ENCODE peak calls at places on chromosomes 7 and 10, in six cellular contexts. One of them, this sample, is unnamed.

GRCh38 chr10:104707602-104708160 is 66.6 kb downstream of the SORCS3 start:
- DNase-seq in AG09319: no peak
- DNase-seq in fibroblast of lung: no peak
- DNase-seq in AG09309: no peak
- DNase-seq in GM13977: no peak
- DNase-seq in CD4-positive, alpha-beta T cell: no peak
- DNase-seq in this sample: no peak

GRCh38 chr10:131653550-131654470 is 247.0 kb upstream of the PPP2R2D start:
- DNase-seq in CD4-positive, alpha-beta T cell: no peak
- DNase-seq in GM13977: no peak
- DNase-seq in fibroblast of lung: no peak
- DNase-seq in AG09309: no peak
- DNase-seq in AG09319: no peak
- DNase-seq in this sample: no peak

GRCh38 chr7:86444245-86444644 is 199.5 kb upstream of the GRM3 start:
- DNase-seq in CD4-positive, alpha-beta T cell: no peak
- DNase-seq in AG09309: no peak
- DNase-seq in GM13977: no peak
- DNase-seq in fibroblast of lung: no peak
- DNase-seq in AG09319: no peak
- DNase-seq in this sample: no peak

GRCh38 chr10:23534328-23534727 is 95.5 kb downstream of the OTUD1 start:
- DNase-seq in fibroblast of lung: no peak
- DNase-seq in AG09319: no peak
- DNase-seq in CD4-positive, alpha-beta T cell: no peak
- DNase-seq in GM13977: no peak
- DNase-seq in AG09309: no peak
- DNase-seq in this sample: no peak

GRCh38 chr7:12685550-12685949 is 1.9 kb upstream of the ARL4A start:
- DNase-seq in GM13977: no peak
- DNase-seq in AG09319: no peak
- DNase-seq in AG09309: no peak
- DNase-seq in CD4-positive, alpha-beta T cell: peak
- DNase-seq in fibroblast of lung: peak
- DNase-seq in this sample: no peak

GRCh38 chr10:75440271-75440793 is 8.9 kb downstream of the LRMDA start:
- DNase-seq in fibroblast of lung: no peak
- DNase-seq in AG09309: no peak
- DNase-seq in CD4-positive, alpha-beta T cell: no peak
- DNase-seq in GM13977: no peak
- DNase-seq in AG09319: no peak
- DNase-seq in this sample: no peak

GRCh38 chr7:2516194-2516555 is 3.4 kb upstream of the LFNG start:
- DNase-seq in fibroblast of lung: no peak
- DNase-seq in AG09309: no peak
- DNase-seq in CD4-positive, alpha-beta T cell: no peak
- DNase-seq in GM13977: no peak
- DNase-seq in AG09319: no peak
- DNase-seq in this sample: no peak

GRCh38 chr10:3141361-3142005 is 31.1 kb downstream of the PITRM1 start:
- DNase-seq in CD4-positive, alpha-beta T cell: no peak
- DNase-seq in GM13977: no peak
- DNase-seq in AG09309: no peak
- DNase-seq in AG09319: no peak
- DNase-seq in fibroblast of lung: peak
- DNase-seq in this sample: no peak

GRCh38 chr10:89425000-89425399 is 10.6 kb downstream of the IFIT5 start:
- DNase-seq in AG09309: no peak
- DNase-seq in fibroblast of lung: no peak
- DNase-seq in AG09319: no peak
- DNase-seq in CD4-positive, alpha-beta T cell: no peak
- DNase-seq in GM13977: no peak
- DNase-seq in this sample: no peak

GRCh38 chr10:89421018-89421476 is 6.7 kb downstream of the IFIT5 start:
- DNase-seq in CD4-positive, alpha-beta T cell: no peak
- DNase-seq in AG09309: no peak
- DNase-seq in GM13977: no peak
- DNase-seq in fibroblast of lung: no peak
- DNase-seq in AG09319: no peak
- DNase-seq in this sample: no peak

GRCh38 chr10:89428873-89429272 is 14.5 kb downstream of the IFIT5 start:
- DNase-seq in fibroblast of lung: peak
- DNase-seq in CD4-positive, alpha-beta T cell: no peak
- DNase-seq in GM13977: no peak
- DNase-seq in AG09319: no peak
- DNase-seq in AG09309: no peak
- DNase-seq in this sample: no peak

GRCh38 chr10:89427629-89428028 is 13.3 kb downstream of the IFIT5 start:
- DNase-seq in fibroblast of lung: peak
- DNase-seq in AG09309: no peak
- DNase-seq in CD4-positive, alpha-beta T cell: no peak
- DNase-seq in AG09319: no peak
- DNase-seq in GM13977: no peak
- DNase-seq in this sample: no peak

DNA sequence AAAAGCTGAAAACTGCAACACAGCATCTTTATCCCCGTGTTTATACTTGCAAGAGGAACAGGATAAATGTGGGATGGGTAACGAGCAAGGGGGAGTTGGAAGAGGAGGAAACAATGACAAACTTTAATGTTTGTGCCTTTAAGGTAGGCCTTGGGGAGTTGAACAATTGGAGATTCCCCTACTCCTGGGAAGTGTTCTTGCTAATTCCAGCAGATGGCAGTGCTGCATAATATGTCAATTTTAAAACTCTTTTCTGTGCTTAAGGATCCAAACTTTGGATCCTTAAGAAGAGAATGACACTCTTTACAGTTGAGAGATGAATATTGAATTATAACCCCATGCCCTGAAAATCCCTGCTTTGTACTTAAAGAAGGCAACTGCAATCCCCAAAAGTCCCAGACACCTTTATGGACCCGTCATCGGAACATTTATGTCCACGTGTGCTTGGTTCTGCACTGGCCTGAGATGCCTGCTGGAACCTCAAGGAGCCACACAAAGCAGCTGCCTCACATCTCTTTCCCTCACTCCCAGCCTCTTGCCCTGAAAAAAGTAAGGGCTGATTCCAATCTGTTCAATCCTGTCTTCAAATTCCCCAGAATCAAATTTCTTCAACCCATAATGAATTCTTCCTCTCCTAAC is 12.0 kb downstream of the IFIT5 start:
- DNase-seq in CD4-positive, alpha-beta T cell: no peak
- DNase-seq in AG09319: no peak
- DNase-seq in GM13977: peak
- DNase-seq in AG09309: no peak
- DNase-seq in fibroblast of lung: peak
- DNase-seq in this sample: peak
- TF ChIP-seq CTCF in CD4-positive, alpha-beta T cell: peak
- TF ChIP-seq CTCF in AG09319: peak
- TF ChIP-seq CTCF in GM13977: peak
- TF ChIP-seq CTCF in AG09309: peak
- TF ChIP-seq CTCF in fibroblast of lung: peak
- TF ChIP-seq CTCF in this sample: peak

GRCh38 chr10:61138728-61139127 is 194.7 kb upstream of the RHOBTB1 start:
- DNase-seq in GM13977: no peak
- DNase-seq in CD4-positive, alpha-beta T cell: no peak
- DNase-seq in AG09319: no peak
- DNase-seq in AG09309: no peak
- DNase-seq in fibroblast of lung: no peak
- DNase-seq in this sample: no peak

GRCh38 chr10:61139230-61139928 is 195.4 kb upstream of the RHOBTB1 start:
- DNase-seq in AG09309: no peak
- DNase-seq in GM13977: no peak
- DNase-seq in AG09319: no peak
- DNase-seq in CD4-positive, alpha-beta T cell: no peak
- DNase-seq in fibroblast of lung: no peak
- DNase-seq in this sample: no peak

GRCh38 chr10:61140765-61141392 is 196.9 kb upstream of the RHOBTB1 start:
- DNase-seq in fibroblast of lung: peak
- DNase-seq in GM13977: no peak
- DNase-seq in CD4-positive, alpha-beta T cell: no peak
- DNase-seq in AG09319: peak
- DNase-seq in AG09309: peak
- DNase-seq in this sample: no peak

GRCh38 chr10:61142987-61143386 is 199.0 kb upstream of the RHOBTB1 start:
- DNase-seq in AG09319: no peak
- DNase-seq in GM13977: no peak
- DNase-seq in AG09309: no peak
- DNase-seq in CD4-positive, alpha-beta T cell: no peak
- DNase-seq in fibroblast of lung: no peak
- DNase-seq in this sample: no peak
- TF ChIP-seq CTCF in AG09319: no peak
- TF ChIP-seq CTCF in GM13977: peak
- TF ChIP-seq CTCF in AG09309: no peak
- TF ChIP-seq CTCF in CD4-positive, alpha-beta T cell: no peak
- TF ChIP-seq CTCF in fibroblast of lung: no peak
- TF ChIP-seq CTCF in this sample: no peak

GRCh38 chr10:122435212-122435827 is 19.1 kb upstream of the ARMS2 start:
- DNase-seq in AG09319: no peak
- DNase-seq in CD4-positive, alpha-beta T cell: no peak
- DNase-seq in GM13977: no peak
- DNase-seq in fibroblast of lung: peak
- DNase-seq in AG09309: peak
- DNase-seq in this sample: no peak
- TF ChIP-seq CTCF in AG09319: peak
- TF ChIP-seq CTCF in CD4-positive, alpha-beta T cell: peak
- TF ChIP-seq CTCF in GM13977: peak
- TF ChIP-seq CTCF in fibroblast of lung: no peak
- TF ChIP-seq CTCF in AG09309: peak
- TF ChIP-seq CTCF in this sample: peak

GRCh38 chr10:21015838-21016237 is 118.7 kb upstream of the NEBL start:
- DNase-seq in fibroblast of lung: no peak
- DNase-seq in AG09309: no peak
- DNase-seq in GM13977: no peak
- DNase-seq in CD4-positive, alpha-beta T cell: no peak
- DNase-seq in AG09319: no peak
- DNase-seq in this sample: no peak
- TF ChIP-seq CTCF in fibroblast of lung: no peak
- TF ChIP-seq CTCF in AG09309: no peak
- TF ChIP-seq CTCF in GM13977: no peak
- TF ChIP-seq CTCF in CD4-positive, alpha-beta T cell: no peak
- TF ChIP-seq CTCF in AG09319: no peak
- TF ChIP-seq CTCF in this sample: no peak

GRCh38 chr10:125836746-125837145 is 13.4 kb downstream of the BCCIP start:
- DNase-seq in GM13977: no peak
- DNase-seq in CD4-positive, alpha-beta T cell: no peak
- DNase-seq in AG09319: no peak
- DNase-seq in fibroblast of lung: no peak
- DNase-seq in AG09309: no peak
- DNase-seq in this sample: no peak
- TF ChIP-seq CTCF in GM13977: no peak
- TF ChIP-seq CTCF in CD4-positive, alpha-beta T cell: no peak
- TF ChIP-seq CTCF in AG09319: no peak
- TF ChIP-seq CTCF in fibroblast of lung: no peak
- TF ChIP-seq CTCF in AG09309: no peak
- TF ChIP-seq CTCF in this sample: no peak

GRCh38 chr7:130491841-130492518 is at the start of gene MEST:
- DNase-seq in AG09319: no peak
- DNase-seq in CD4-positive, alpha-beta T cell: no peak
- DNase-seq in fibroblast of lung: peak
- DNase-seq in GM13977: peak
- DNase-seq in AG09309: no peak
- DNase-seq in this sample: peak
- TF ChIP-seq CTCF in AG09319: no peak
- TF ChIP-seq CTCF in CD4-positive, alpha-beta T cell: no peak
- TF ChIP-seq CTCF in fibroblast of lung: no peak
- TF ChIP-seq CTCF in GM13977: no peak
- TF ChIP-seq CTCF in AG09309: no peak
- TF ChIP-seq CTCF in this sample: no peak

DNA sequence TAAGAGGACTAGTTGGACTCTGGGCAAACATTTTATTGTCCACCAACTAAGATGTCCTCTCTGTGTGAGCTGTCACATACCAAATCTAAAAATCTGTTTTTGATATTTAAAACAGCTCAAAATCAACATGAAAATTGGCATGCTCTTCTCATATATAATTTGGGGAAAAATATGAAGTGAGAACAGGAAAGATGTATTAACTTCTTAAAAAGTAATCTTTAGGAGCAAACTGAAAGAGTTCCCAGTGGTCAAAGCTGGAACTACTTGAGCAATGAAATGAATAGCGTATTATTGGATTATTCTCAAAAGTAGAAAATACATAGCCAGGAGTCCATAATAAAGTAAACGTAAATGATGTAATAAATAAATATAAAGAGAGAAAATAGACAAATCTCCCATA is 147.2 kb downstream of the DYNC1I1 start:
- DNase-seq in AG09319: no peak
- DNase-seq in CD4-positive, alpha-beta T cell: no peak
- DNase-seq in fibroblast of lung: no peak
- DNase-seq in GM13977: no peak
- DNase-seq in AG09309: no peak
- DNase-seq in this sample: no peak
- TF ChIP-seq CTCF in AG09319: peak
- TF ChIP-seq CTCF in CD4-positive, alpha-beta T cell: no peak
- TF ChIP-seq CTCF in fibroblast of lung: peak
- TF ChIP-seq CTCF in GM13977: no peak
- TF ChIP-seq CTCF in AG09309: peak
- TF ChIP-seq CTCF in this sample: no peak

This sample was measured in GM13976.